ENCODE peak calls at places on chromosomes 4 and X, in six cellular contexts. Q is activated CD4-positive, CD25-positive, alpha-beta regulatory T cell; T is ovary; O is fibroblast of pulmonary artery; J is EH; P is keratinocyte. N is an unnamed sample.

GRCh38 chr4:82371398-82371972 is 2.3 kb downstream of the HNRNPD start:
- DNase-seq in Q (no peak), T (no peak), O (no peak), J (peak), P (no peak), N (no peak)

GRCh38 chr4:176238819-176239218 is 30.2 kb downstream of the ASB5 start:
- DNase-seq in Q (no peak), T (no peak), O (peak), J (peak), P (no peak), N (no peak)

GRCh38 chrX:97026406-97026805 is 142.7 kb downstream of the RPA4 start:
- DNase-seq in Q (no peak), T (no peak), O (peak), J (no peak), P (no peak), N (no peak)

GRCh38 chr4:56445699-56446098 is 9.6 kb downstream of the PAICS start:
- DNase-seq in Q (no peak), T (no peak), O (no peak), J (no peak), P (no peak), N (no peak)

GRCh38 chr4:1350169-1350520 is 3.1 kb downstream of the UVSSA start:
- DNase-seq in Q (no peak), T (no peak), O (no peak), J (no peak), P (no peak), N (no peak)

GRCh38 chr4:180203349-180203748 is 2039.9 kb upstream of the TENM3 start:
- DNase-seq in Q (no peak), T (no peak), O (no peak), J (no peak), P (no peak), N (no peak)

GRCh38 chr4:38615847-38616246 is 48.2 kb upstream of the KLF3 start:
- DNase-seq in Q (no peak), T (no peak), O (no peak), J (no peak), P (no peak), N (no peak)

GRCh38 chr4:121551881-121552280 is 144.9 kb downstream of the ANXA5 start:
- DNase-seq in Q (no peak), T (no peak), O (peak), J (no peak), P (no peak), N (no peak)

GRCh38 chrX:132968282-132968681 is 9.9 kb upstream of the HS6ST2 start:
- DNase-seq in Q (no peak), T (peak), O (no peak), J (no peak), P (no peak), N (no peak)

GRCh38 chr4:75243570-75243969 is 270.6 kb downstream of the RCHY1 start:
- DNase-seq in Q (no peak), T (no peak), O (no peak), J (no peak), P (no peak), N (no peak)

GRCh38 chrX:15877380-15877779 is 22.8 kb upstream of the AP1S2 start:
- DNase-seq in Q (no peak), T (no peak), O (peak), J (peak), P (no peak), N (no peak)

GRCh38 chr4:183571350-183572076 is 66.7 kb downstream of the ING2 start:
- DNase-seq in Q (no peak), T (peak), O (peak), J (peak), P (no peak), N (no peak)

GRCh38 chr4:137700751-137701150 is 168.5 kb upstream of the PCDH18 start:
- DNase-seq in Q (no peak), T (no peak), O (no peak), J (peak), P (no peak), N (no peak)

GRCh38 chr4:15888515-15888914 is 50.0 kb downstream of the FGFBP1 start:
- DNase-seq in Q (no peak), T (no peak), O (peak), J (no peak), P (no peak), N (no peak)

GRCh38 chrX:38262715-38263620 is 42.3 kb upstream of the SRPX start:
- DNase-seq in Q (no peak), T (no peak), O (peak), J (peak), P (no peak), N (no peak)

GRCh38 chrX:35664838-35665237 is 133.3 kb upstream of the MAGEB16 start:
- DNase-seq in Q (no peak), T (no peak), O (no peak), J (no peak), P (no peak), N (no peak)

GRCh38 chr4:168856312-168856711 is 153.7 kb downstream of the CBR4 start:
- DNase-seq in Q (no peak), T (no peak), O (peak), J (peak), P (no peak), N (no peak)

GRCh38 chrX:44042731-44043130 is 69.5 kb upstream of the NDP start:
- DNase-seq in Q (no peak), T (peak), O (peak), J (no peak), P (no peak), N (no peak)

GRCh38 chr4:83212041-83212851 is 72.4 kb downstream of the COQ2 start:
- DNase-seq in Q (peak), T (no peak), O (no peak), J (no peak), P (peak), N (peak)

N was measured in activated T-helper 9 cell treated with anti-CD3 and anti-CD28 coated beads, Interleukin-2, amount 50 U/mL, for 16 hours.